ENCODE peak calls at places on chromosomes 6 and 20, in four cellular contexts. U, R, Y and J are unnamed samples.
A peak's percentile ranks its signal among the peaks of the same experiment; 100 is the strongest.

GRCh38 chr20:46638367-46639274 is 12.6 kb downstream of the SLC13A3 start:
- DNase-seq in R (no peak), Y (no peak), U (no peak), J (no peak)

GRCh38 chr6:35036059-35036827 is 104.9 kb downstream of the TCP11 start:
- DNase-seq in R (no peak), Y (no peak), U (no peak), J (no peak)

GRCh38 chr20:5734559-5735137 is 15.6 kb upstream of the SHLD1 start:
- DNase-seq in U (no peak), Y (no peak), R (no peak), J (no peak)

GRCh38 chr20:31842471-31843157 is 2.8 kb downstream of the FOXS1 start:
- DNase-seq in R (no peak), Y (no peak), U (no peak), J (no peak)

GRCh38 chr6:50141100-50141499 is 91.4 kb upstream of the DEFB112 start:
- DNase-seq in Y (no peak), R (peak; percentile 69), U (no peak), J (no peak)

GRCh38 chr6:69164564-69165252 is 529.6 kb downstream of the ADGRB3 start:
- DNase-seq in U (no peak), Y (no peak), R (peak; percentile 29), J (no peak)

GRCh38 chr20:46523696-46524328 is 10.5 kb upstream of the ZNF334 start:
- DNase-seq in U (no peak), Y (no peak), R (peak; percentile 24), J (no peak)

GRCh38 chr20:24465168-24465567 is 4.3 kb upstream of the SYNDIG1 start:
- DNase-seq in U (no peak), R (no peak), Y (no peak), J (no peak)

GRCh38 chr6:81821449-81821848 is 69.0 kb upstream of the TENT5A start:
- DNase-seq in Y (no peak), R (no peak), U (no peak), J (no peak)

GRCh38 chr6:170298688-170299087 is 7.8 kb upstream of the DLL1 start:
- DNase-seq in Y (no peak), U (no peak), R (no peak), J (no peak)

GRCh38 chr6:31664790-31665500 is at the start of gene GPANK1:
- DNase-seq in Y (peak; percentile 73), U (peak; percentile 44), R (peak; percentile 90), J (peak; percentile 67)

GRCh38 chr20:48192109-48192508 is 406.8 kb upstream of the SULF2 start:
- DNase-seq in Y (no peak), U (no peak), R (no peak), J (no peak)